ENCODE peak calls at places on chromosome 18, in seven cellular contexts. H, N, V, G, O, L and X are unnamed samples.

GRCh38 chr18:14978962-14979535 is 231.1 kb downstream of the ANKRD30B start:
- DNase-seq in N (no peak), O (no peak), V (no peak), G (no peak), L (no peak), H (no peak), X (no peak)

GRCh38 chr18:44740000-44740399 is 59.3 kb downstream of the SETBP1 start:
- DNase-seq in H (no peak), G (no peak), V (no peak), N (no peak), O (no peak), L (no peak), X (no peak)

GRCh38 chr18:3456686-3457069 is 6.7 kb downstream of the TGIF1 start:
- DNase-seq in V (no peak), O (no peak), L (no peak), G (no peak), N (no peak), H (peak; percentile 59), X (no peak)

GRCh38 chr18:37252342-37252741 is 313.3 kb downstream of the CELF4 start:
- DNase-seq in L (no peak), N (no peak), O (no peak), H (no peak), V (no peak), G (no peak), X (no peak)

GRCh38 chr18:24651472-24651871 is 191.0 kb downstream of the HRH4 start:
- DNase-seq in L (no peak), H (no peak), N (no peak), G (no peak), V (no peak), O (no peak), X (no peak)

GRCh38 chr18:23205980-23206379 is 70.7 kb downstream of the CABLES1 start:
- DNase-seq in L (no peak), N (no peak), G (no peak), V (no peak), O (no peak), H (no peak), X (no peak)

GRCh38 chr18:73947180-73947989 is 200.2 kb downstream of the FBXO15 start:
- DNase-seq in V (peak; percentile 19), N (no peak), L (no peak), H (no peak), O (no peak), G (no peak), X (no peak)

GRCh38 chr18:35811896-35812295 is 160.6 kb upstream of the RMP24 start:
- DNase-seq in N (no peak), L (no peak), G (no peak), H (no peak), V (no peak), O (no peak), X (no peak)

GRCh38 chr18:72985686-72986085 is 117.9 kb upstream of the NETO1 start:
- DNase-seq in L (no peak), N (no peak), H (no peak), O (no peak), V (no peak), G (no peak), X (no peak)

GRCh38 chr18:13137939-13138821 is 80.4 kb upstream of the LDLRAD4 start:
- DNase-seq in L (no peak), O (peak; percentile 47), H (no peak), V (peak; percentile 8), N (peak; percentile 71), G (no peak), X (peak; percentile 64)

GRCh38 chr18:13558132-13558531 is 168.2 kb downstream of the FAM210A start:
- DNase-seq in G (no peak), H (peak; percentile 55), V (peak; percentile 11), O (no peak), L (no peak), N (no peak), X (no peak)

GRCh38 chr18:64966667-64967066 is 784.1 kb upstream of the CDH7 start:
- DNase-seq in V (no peak), H (peak; percentile 22), O (no peak), N (no peak), G (no peak), L (no peak), X (no peak)

GRCh38 chr18:51030537-51031258 is 685 bp downstream of the SMAD4 start:
- DNase-seq in H (peak; percentile 90), V (peak; percentile 26), O (peak; percentile 61), L (peak; percentile 57), N (peak; percentile 63), G (no peak), X (peak; percentile 67)